ENCODE peak calls at places on chromosome 20, in eight cellular contexts. P, J, V, S, E, U, R and Z are unnamed samples.

GRCh38 chr20:10448270-10449156 is 13.4 kb downstream of the SLX4IP start:
- DNase-seq in P (no peak), J (no peak), V (no peak), S (no peak), E (no peak), U (peak; percentile 93), R (no peak), Z (no peak)

GRCh38 chr20:1381753-1382591 is 10.9 kb downstream of the FKBP1A start:
- DNase-seq in P (no peak), J (no peak), V (no peak), S (no peak), E (no peak), U (peak; percentile 41), R (no peak), Z (no peak)

GRCh38 chr20:19992996-19993908 is 23.9 kb upstream of the NAA20 start:
- DNase-seq in P (peak; percentile 67), J (no peak), V (no peak), S (peak; percentile 41), E (no peak), U (no peak), R (peak; percentile 96), Z (no peak)

GRCh38 chr20:9409352-9409751 is 105.0 kb upstream of the LAMP5 start:
- DNase-seq in P (no peak), J (no peak), V (no peak), S (no peak), E (no peak), U (no peak), R (peak; percentile 8), Z (no peak)

GRCh38 chr20:59185809-59186208 is 22.2 kb downstream of the ZNF831 start:
- DNase-seq in P (no peak), J (no peak), V (peak; percentile 27), S (no peak), E (no peak), U (no peak), R (no peak), Z (no peak)

GRCh38 chr20:62578294-62578897 is 63.9 kb upstream of the SLCO4A1 start:
- DNase-seq in P (no peak), J (no peak), V (no peak), S (no peak), E (no peak), U (no peak), R (no peak), Z (no peak)

GRCh38 chr20:1334761-1335160 is 5.8 kb upstream of the SDCBP2 start:
- DNase-seq in P (peak; percentile 27), J (no peak), V (no peak), S (no peak), E (no peak), U (no peak), R (no peak), Z (no peak)

GRCh38 chr20:64265201-64265600 is 9.7 kb downstream of the PCMTD2 start:
- DNase-seq in P (no peak), J (no peak), V (no peak), S (no peak), E (no peak), U (no peak), R (no peak), Z (no peak)

GRCh38 chr20:34300809-34301586 is 2.2 kb downstream of the AHCY start:
- DNase-seq in P (no peak), J (no peak), V (no peak), S (no peak), E (no peak), U (no peak), R (no peak), Z (no peak)

GRCh38 chr20:61674051-61674450 is 391.6 kb downstream of the TAF4 start:
- DNase-seq in P (no peak), J (no peak), V (no peak), S (no peak), E (no peak), U (no peak), R (no peak), Z (no peak)

GRCh38 chr20:60934724-60935123 is 317.3 kb upstream of the CDH4 start:
- DNase-seq in P (no peak), J (no peak), V (no peak), S (no peak), E (no peak), U (no peak), R (no peak), Z (no peak)

GRCh38 chr20:47664068-47664437 is 121.2 kb downstream of the SULF2 start:
- DNase-seq in P (no peak), J (no peak), V (no peak), S (no peak), E (no peak), U (no peak), R (no peak), Z (no peak)

GRCh38 chr20:145877-146276 is 3.5 kb downstream of the DEFB126 start:
- DNase-seq in P (no peak), J (no peak), V (no peak), S (no peak), E (no peak), U (no peak), R (no peak), Z (no peak)

GRCh38 chr20:34709044-34709835 is 5.1 kb downstream of the TP53INP2 start:
- DNase-seq in P (peak; percentile 57), J (peak; percentile 89), V (peak; percentile 73), S (peak; percentile 91), E (peak; percentile 63), U (no peak), R (peak; percentile 70), Z (no peak)

GRCh38 chr20:57392512-57393271 is 1.5 kb downstream of the RBM38 start:
- DNase-seq in P (no peak), J (peak; percentile 93), V (no peak), S (peak; percentile 30), E (peak; percentile 57), U (no peak), R (no peak), Z (no peak)

GRCh38 chr20:32343438-32343837 is 14.7 kb upstream of the ASXL1 start:
- DNase-seq in P (no peak), J (no peak), V (no peak), S (no peak), E (no peak), U (no peak), R (no peak), Z (no peak)

GRCh38 chr20:20079102-20079784 is 26.9 kb downstream of the CFAP61 start:
- DNase-seq in P (no peak), J (no peak), V (no peak), S (no peak), E (no peak), U (peak; percentile 8), R (no peak), Z (no peak)

GRCh38 chr20:36261389-36262105 is 25.3 kb downstream of the AAR2 start:
- DNase-seq in P (no peak), J (no peak), V (no peak), S (no peak), E (no peak), U (no peak), R (no peak), Z (no peak)